ENCODE peak calls at places on chromosomes 6 and 20, in four cellular contexts. One of them, this sample, is unnamed.

GRCh38 chr6:158018851-158019361 is 37.2 kb downstream of the SYNJ2 start:
- DNase-seq in GM23248: peak
- DNase-seq in spleen: peak
- DNase-seq in AML-193: no peak
- DNase-seq in this sample: no peak

GRCh38 chr6:113735487-113735886 is 121.7 kb upstream of the MARCKS start:
- DNase-seq in GM23248: no peak
- DNase-seq in spleen: no peak
- DNase-seq in AML-193: peak
- DNase-seq in this sample: no peak

GRCh38 chr20:36925234-36925633 is 26.3 kb downstream of the SAMHD1 start:
- DNase-seq in GM23248: no peak
- DNase-seq in spleen: no peak
- DNase-seq in AML-193: no peak
- DNase-seq in this sample: no peak

GRCh38 chr20:15637971-15638754 is 935.1 kb downstream of the KIF16B start:
- DNase-seq in GM23248: no peak
- DNase-seq in spleen: no peak
- DNase-seq in AML-193: no peak
- DNase-seq in this sample: no peak

GRCh38 chr6:152129606-152130249 is 322.2 kb downstream of the ESR1 start:
- DNase-seq in GM23248: peak
- DNase-seq in spleen: no peak
- DNase-seq in AML-193: no peak
- DNase-seq in this sample: peak

GRCh38 chr6:136945072-136945471 is 23.0 kb downstream of the SLC35D3 start:
- DNase-seq in GM23248: no peak
- DNase-seq in spleen: no peak
- DNase-seq in AML-193: no peak
- DNase-seq in this sample: no peak

GRCh38 chr6:123519191-123519510 is 117.6 kb downstream of the TRDN start:
- DNase-seq in GM23248: no peak
- DNase-seq in spleen: no peak
- DNase-seq in AML-193: no peak
- DNase-seq in this sample: no peak

GRCh38 chr6:112683926-112684325 is 336.8 kb downstream of the RFPL4B start:
- DNase-seq in GM23248: peak
- DNase-seq in spleen: no peak
- DNase-seq in AML-193: no peak
- DNase-seq in this sample: peak

GRCh38 chr6:152721956-152722355 is 24.3 kb downstream of the MYCT1 start:
- DNase-seq in GM23248: peak
- DNase-seq in spleen: peak
- DNase-seq in AML-193: no peak
- DNase-seq in this sample: peak

GRCh38 chr6:15907914-15908518 is 220.9 kb upstream of the MYLIP start:
- DNase-seq in GM23248: no peak
- DNase-seq in spleen: no peak
- DNase-seq in AML-193: no peak
- DNase-seq in this sample: no peak

GRCh38 chr6:127146935-127147334 is 28.5 kb downstream of the RSPO3 start:
- DNase-seq in GM23248: peak
- DNase-seq in spleen: no peak
- DNase-seq in AML-193: no peak
- DNase-seq in this sample: peak

GRCh38 chr20:1993986-1994385 is at the start of gene PDYN:
- DNase-seq in GM23248: no peak
- DNase-seq in spleen: no peak
- DNase-seq in AML-193: no peak
- DNase-seq in this sample: no peak

GRCh38 chr6:152310371-152310954 is 326.7 kb downstream of the SYNE1 start:
- DNase-seq in GM23248: no peak
- DNase-seq in spleen: no peak
- DNase-seq in AML-193: no peak
- DNase-seq in this sample: no peak

GRCh38 chr6:6686748-6687601 is 98.5 kb downstream of the LY86 start:
- DNase-seq in GM23248: peak
- DNase-seq in spleen: peak
- DNase-seq in AML-193: no peak
- DNase-seq in this sample: peak

GRCh38 chr20:9319687-9320384 is 194.6 kb upstream of the LAMP5 start:
- DNase-seq in GM23248: no peak
- DNase-seq in spleen: no peak
- DNase-seq in AML-193: no peak
- DNase-seq in this sample: no peak

GRCh38 chr6:53752856-53753255 is 41.9 kb upstream of the LRRC1 start:
- DNase-seq in GM23248: peak
- DNase-seq in spleen: no peak
- DNase-seq in AML-193: no peak
- DNase-seq in this sample: peak

GRCh38 chr6:153170511-153170910 is 39.4 kb upstream of the RGS17 start:
- DNase-seq in GM23248: peak
- DNase-seq in spleen: no peak
- DNase-seq in AML-193: no peak
- DNase-seq in this sample: peak

GRCh38 chr6:46653439-46653942 is 716 bp downstream of the SLC25A27 start:
- DNase-seq in GM23248: no peak
- DNase-seq in spleen: no peak
- DNase-seq in AML-193: no peak
- DNase-seq in this sample: no peak

GRCh38 chr6:19587238-19587942 is 249.8 kb upstream of the ID4 start:
- DNase-seq in GM23248: no peak
- DNase-seq in spleen: no peak
- DNase-seq in AML-193: no peak
- DNase-seq in this sample: no peak

GRCh38 chr20:52959125-52959524 is 13.0 kb upstream of the TSHZ2 start:
- DNase-seq in GM23248: no peak
- DNase-seq in spleen: no peak
- DNase-seq in AML-193: no peak
- DNase-seq in this sample: no peak

GRCh38 chr6:22145823-22146379 is 150.9 kb downstream of the PRL start:
- DNase-seq in GM23248: peak
- DNase-seq in spleen: no peak
- DNase-seq in AML-193: no peak
- DNase-seq in this sample: peak

GRCh38 chr6:3748208-3748701 is 3.3 kb downstream of the PXDC1 start:
- DNase-seq in GM23248: peak
- DNase-seq in spleen: no peak
- DNase-seq in AML-193: peak
- DNase-seq in this sample: peak

GRCh38 chr6:75842732-75843131 is 93.7 kb downstream of the MYO6 start:
- DNase-seq in GM23248: no peak
- DNase-seq in spleen: no peak
- DNase-seq in AML-193: no peak
- DNase-seq in this sample: no peak

GRCh38 chr6:127397729-127398609 is 54.6 kb upstream of the ECHDC1 start:
- DNase-seq in GM23248: no peak
- DNase-seq in spleen: no peak
- DNase-seq in AML-193: no peak
- DNase-seq in this sample: no peak

GRCh38 chr6:145631374-145631773 is 103.9 kb downstream of the EPM2A start:
- DNase-seq in GM23248: no peak
- DNase-seq in spleen: no peak
- DNase-seq in AML-193: no peak
- DNase-seq in this sample: no peak

GRCh38 chr6:128208851-128209580 is 308.2 kb upstream of the THEMIS start:
- DNase-seq in GM23248: peak
- DNase-seq in spleen: no peak
- DNase-seq in AML-193: no peak
- DNase-seq in this sample: peak

GRCh38 chr6:9455794-9456193 is 959.1 kb downstream of the TFAP2A start:
- DNase-seq in GM23248: no peak
- DNase-seq in spleen: no peak
- DNase-seq in AML-193: no peak
- DNase-seq in this sample: no peak